ENCODE peak calls at places on chromosomes 13 and 19, in ten cellular contexts. F is AG04449, H is A673, D is mucosa of descending colon, V is dorsolateral prefrontal cortex, Q is HCT116, S is ovary, G is astrocyte of the spinal cord, L is cardiac fibroblast, T is fibroblast of the aortic adventitia. U is an unnamed sample.

GRCh38 chr19:43562698-43563241 is 12.6 kb downstream of the XRCC1 start:
- DNase-seq in F (peak), H (peak), D (peak), V (peak), Q (no peak), S (peak), G (peak), L (peak), T (peak), U (peak)

GRCh38 chr13:82739881-82740280 is 1142.4 kb downstream of the SLITRK1 start:
- DNase-seq in F (no peak), H (no peak), D (no peak), V (no peak), Q (no peak), S (no peak), G (no peak), L (no peak), T (peak), U (peak)

GRCh38 chr19:4911786-4912672 is 2.7 kb downstream of the UHRF1 start:
- DNase-seq in F (peak), H (peak), D (peak), V (peak), Q (peak), S (peak), G (peak), L (peak), T (peak), U (peak)

GRCh38 chr19:13441810-13442512 is 64.3 kb downstream of the CACNA1A start:
- DNase-seq in F (no peak), H (peak), D (no peak), V (no peak), Q (no peak), S (peak), G (peak), L (peak), T (peak), U (peak)

GRCh38 chr13:107574517-107575215 is 640.7 kb downstream of the LIG4 start:
- DNase-seq in F (no peak), H (peak), D (no peak), V (no peak), Q (no peak), S (no peak), G (no peak), L (no peak), T (peak), U (no peak)

GRCh38 chr13:114258589-114258988 is 22.8 kb upstream of the UPF3A start:
- DNase-seq in F (no peak), H (no peak), D (no peak), V (no peak), Q (no peak), S (no peak), G (no peak), L (no peak), T (no peak), U (no peak)

GRCh38 chr19:39506944-39507714 is 7.8 kb upstream of the SELENOV start:
- DNase-seq in F (no peak), H (peak), D (peak), V (peak), Q (no peak), S (peak), G (peak), L (peak), T (peak), U (peak)

GRCh38 chr13:27269114-27269665 is 1.4 kb upstream of the RASL11A start:
- DNase-seq in F (no peak), H (no peak), D (no peak), V (no peak), Q (no peak), S (no peak), G (no peak), L (no peak), T (no peak), U (peak)

GRCh38 chr19:8194528-8195275 is 14.5 kb upstream of the CERS4 start:
- DNase-seq in F (no peak), H (no peak), D (peak), V (no peak), Q (no peak), S (no peak), G (no peak), L (no peak), T (no peak), U (no peak)
- H3K4me3 ChIP-seq in F (no peak), H (no peak), D (no peak), V (no peak), Q (no peak), S (no peak), G (no peak), L (no peak), T (no peak), U (no peak)

DNA sequence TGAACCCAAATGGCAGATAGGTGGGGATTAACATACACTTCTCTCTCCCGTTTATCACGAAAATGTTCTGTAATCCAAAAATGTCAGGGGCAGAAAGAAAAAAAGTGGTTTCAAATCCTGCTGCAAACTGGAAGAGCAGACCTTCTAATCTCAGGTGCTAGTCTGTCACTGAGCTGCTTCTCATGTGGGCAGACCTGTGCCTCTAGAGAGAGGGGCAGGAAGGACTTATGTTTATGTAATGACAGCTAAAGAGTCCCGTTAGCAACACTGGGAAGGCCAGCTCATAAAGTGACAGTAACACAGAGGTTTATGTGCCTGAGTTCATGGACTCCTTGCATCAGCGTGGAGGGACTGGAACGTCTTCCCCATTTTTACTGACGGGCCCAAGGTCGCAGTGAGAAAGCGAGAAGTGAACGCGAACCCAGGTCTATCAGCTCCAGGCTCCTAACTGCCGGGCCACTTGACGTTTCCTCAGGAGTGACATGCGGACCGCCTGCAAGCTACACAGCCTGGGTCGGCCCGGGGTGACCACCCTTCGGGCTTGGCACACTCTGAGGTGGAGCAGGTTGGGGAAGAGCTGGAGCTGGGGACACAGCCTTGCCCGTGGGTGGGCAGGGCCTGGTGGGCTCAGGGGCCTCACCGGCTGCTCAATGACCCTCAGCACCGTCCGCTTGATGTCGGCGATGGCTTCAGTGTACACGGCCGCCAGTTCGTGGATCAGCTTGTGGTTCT is 9.6 kb upstream of the RSPH6A start:
- DNase-seq in F (no peak), H (no peak), D (no peak), V (no peak), Q (no peak), S (no peak), G (no peak), L (no peak), T (no peak), U (no peak)
- TF ChIP-seq CTCF in F (no peak), H (no peak), D (no peak), V (no peak), Q (no peak), S (no peak), G (no peak), L (no peak), T (no peak), U (no peak)

GRCh38 chr19:7547153-7547552 is 11.6 kb downstream of the PNPLA6 start:
- DNase-seq in F (no peak), H (no peak), D (no peak), V (no peak), Q (no peak), S (no peak), G (no peak), L (no peak), T (no peak), U (no peak)

GRCh38 chr19:7544626-7545025 is 9.1 kb downstream of the PNPLA6 start:
- DNase-seq in F (no peak), H (no peak), D (no peak), V (no peak), Q (no peak), S (no peak), G (no peak), L (no peak), T (no peak), U (no peak)

GRCh38 chr19:7545904-7546303 is 10.4 kb downstream of the PNPLA6 start:
- DNase-seq in F (no peak), H (no peak), D (no peak), V (no peak), Q (no peak), S (no peak), G (no peak), L (no peak), T (no peak), U (no peak)

GRCh38 chr19:7542556-7543348 is 7.2 kb downstream of the PNPLA6 start:
- DNase-seq in F (no peak), H (no peak), D (no peak), V (no peak), Q (no peak), S (no peak), G (no peak), L (no peak), T (no peak), U (no peak)

DNA sequence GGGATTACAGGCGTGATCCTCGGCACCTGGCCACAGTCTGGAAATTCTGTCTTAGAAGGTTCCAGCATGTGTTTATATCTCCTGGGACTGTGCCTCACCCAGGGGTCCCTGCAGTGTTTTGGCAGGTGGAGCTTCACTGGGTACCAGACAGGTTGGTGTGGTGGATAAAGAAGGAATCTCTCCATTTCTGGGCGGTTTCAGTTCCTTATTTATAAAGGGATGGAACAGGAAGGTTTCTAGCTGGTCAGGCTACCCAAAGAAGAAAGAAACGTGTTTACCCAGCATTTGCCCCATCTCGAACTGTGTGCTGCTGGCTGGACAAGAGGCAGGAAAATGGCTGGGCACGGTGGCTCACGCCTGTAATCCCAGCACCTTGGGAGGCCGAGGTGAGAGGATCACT is 9.8 kb downstream of the PNPLA6 start:
- DNase-seq in F (no peak), H (no peak), D (no peak), V (no peak), Q (no peak), S (no peak), G (no peak), L (no peak), T (no peak), U (no peak)
- H3K4me3 ChIP-seq in F (no peak), H (no peak), D (no peak), V (no peak), Q (no peak), S (no peak), G (no peak), L (no peak), T (no peak), U (no peak)

GRCh38 chr19:23305555-23305954 is 55.4 kb upstream of the ZNF724 start:
- DNase-seq in F (no peak), H (no peak), D (no peak), V (no peak), Q (no peak), S (no peak), G (no peak), L (no peak), T (no peak), U (no peak)
- TF ChIP-seq CTCF in F (no peak), H (no peak), D (no peak), V (no peak), Q (no peak), S (no peak), G (no peak), L (no peak), T (no peak), U (no peak)

GRCh38 chr13:50993908-50994307 is 84.3 kb downstream of the RNASEH2B start:
- DNase-seq in F (no peak), H (peak), D (no peak), V (no peak), Q (no peak), S (peak), G (no peak), L (peak), T (peak), U (peak)

GRCh38 chr13:50991624-50992610 is 82.3 kb downstream of the RNASEH2B start:
- DNase-seq in F (no peak), H (no peak), D (no peak), V (no peak), Q (no peak), S (no peak), G (peak), L (no peak), T (no peak), U (no peak)

GRCh38 chr13:50995870-50996269 is 86.3 kb downstream of the RNASEH2B start:
- DNase-seq in F (no peak), H (peak), D (no peak), V (no peak), Q (no peak), S (no peak), G (no peak), L (no peak), T (no peak), U (no peak)

GRCh38 chr13:50994651-50995050 is 85.1 kb downstream of the RNASEH2B start:
- DNase-seq in F (no peak), H (no peak), D (no peak), V (no peak), Q (no peak), S (no peak), G (no peak), L (no peak), T (no peak), U (no peak)

GRCh38 chr13:50993371-50993770 is 83.8 kb downstream of the RNASEH2B start:
- DNase-seq in F (no peak), H (no peak), D (no peak), V (no peak), Q (no peak), S (no peak), G (no peak), L (no peak), T (no peak), U (no peak)
- H3K4me3 ChIP-seq in F (no peak), H (no peak), D (no peak), V (no peak), Q (no peak), S (no peak), G (no peak), L (no peak), T (no peak), U (no peak)

GRCh38 chr19:51297406-51297805 is 14.0 kb upstream of the IGLON5 start:
- DNase-seq in F (no peak), H (no peak), D (no peak), V (no peak), Q (no peak), S (no peak), G (no peak), L (no peak), T (no peak), U (no peak)

GRCh38 chr19:51295382-51296126 is 15.9 kb upstream of the IGLON5 start:
- DNase-seq in F (no peak), H (no peak), D (no peak), V (no peak), Q (no peak), S (no peak), G (no peak), L (no peak), T (no peak), U (no peak)

GRCh38 chr19:51294211-51294976 is 17.1 kb upstream of the IGLON5 start:
- DNase-seq in F (no peak), H (no peak), D (no peak), V (no peak), Q (no peak), S (no peak), G (no peak), L (no peak), T (no peak), U (no peak)

GRCh38 chr19:51294977-51295375 is 16.5 kb upstream of the IGLON5 start:
- DNase-seq in F (no peak), H (no peak), D (no peak), V (no peak), Q (no peak), S (no peak), G (no peak), L (no peak), T (no peak), U (no peak)

GRCh38 chr19:51296331-51297093 is 14.9 kb upstream of the IGLON5 start:
- DNase-seq in F (no peak), H (no peak), D (no peak), V (no peak), Q (no peak), S (no peak), G (no peak), L (no peak), T (no peak), U (no peak)
- TF ChIP-seq CTCF in F (no peak), H (no peak), D (no peak), V (no peak), Q (no peak), S (no peak), G (no peak), L (no peak), T (no peak), U (peak)

DNA sequence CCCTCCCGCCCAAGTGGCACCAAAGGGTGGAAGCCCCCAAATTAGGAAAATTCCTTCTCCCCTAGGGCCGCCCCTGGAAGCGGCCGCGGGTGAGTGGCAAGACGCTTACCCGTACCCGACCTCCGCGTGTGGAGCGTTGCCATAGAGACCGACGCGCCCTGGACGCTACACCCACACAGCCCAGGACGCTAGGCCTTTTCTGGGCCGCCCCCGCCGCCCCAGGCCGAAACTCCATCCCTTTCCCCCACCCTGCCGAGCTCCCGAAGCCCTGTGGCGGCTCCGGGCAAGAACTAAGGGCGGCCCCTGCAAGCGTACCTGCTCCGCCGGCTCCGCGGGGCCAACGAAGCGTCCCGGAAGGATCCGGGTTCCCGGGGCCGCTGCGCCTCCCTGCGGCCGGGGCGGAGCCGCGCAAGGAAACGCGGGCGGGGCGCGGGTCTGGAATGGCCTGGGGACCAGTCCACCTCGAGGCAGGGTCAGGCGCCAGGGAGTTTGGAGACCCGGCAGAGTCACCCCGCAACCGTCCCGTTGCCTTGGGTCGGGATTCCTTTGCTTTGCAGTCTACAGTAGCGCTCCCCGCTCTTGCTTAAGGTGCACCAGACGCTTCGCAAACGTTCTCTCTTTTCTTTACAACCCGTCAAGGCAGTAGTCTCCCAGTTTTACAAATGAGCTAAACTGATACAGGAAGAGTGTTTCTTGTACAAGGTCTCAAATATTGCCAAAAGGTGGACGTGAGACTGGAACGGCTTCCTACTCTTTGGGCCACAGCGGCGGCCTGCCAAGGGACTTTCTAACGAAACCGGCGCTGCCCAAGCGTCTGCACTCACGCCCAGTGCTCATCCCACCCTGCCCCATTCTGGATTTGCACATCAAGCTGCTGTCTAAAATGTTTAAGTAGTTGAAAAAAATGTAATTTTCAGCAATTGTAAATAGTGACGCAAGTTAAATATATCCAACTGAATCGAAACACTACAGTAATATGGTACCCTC is at the start of gene NEK5:
- DNase-seq in F (no peak), H (peak), D (peak), V (peak), Q (peak), S (peak), G (peak), L (peak), T (peak), U (peak)
- H3K4me3 ChIP-seq in F (peak), H (peak), D (peak), V (peak), Q (peak), S (peak), G (peak), L (peak), T (peak), U (peak)

GRCh38 chr19:18742324-18742723 is 48.8 kb downstream of the COMP start:
- DNase-seq in F (no peak), H (no peak), D (no peak), V (no peak), Q (no peak), S (no peak), G (no peak), L (no peak), T (no peak), U (no peak)
- TF ChIP-seq CTCF in F (no peak), H (no peak), D (no peak), V (no peak), Q (no peak), S (no peak), G (no peak), L (no peak), T (no peak), U (no peak)

GRCh38 chr13:32309812-32310706 is 5.1 kb downstream of the ZAR1L start:
- DNase-seq in F (no peak), H (peak), D (no peak), V (no peak), Q (peak), S (no peak), G (peak), L (peak), T (peak), U (peak)
- H3K4me3 ChIP-seq in F (no peak), H (no peak), D (no peak), V (no peak), Q (no peak), S (peak), G (no peak), L (no peak), T (no peak), U (peak)

GRCh38 chr13:28273919-28274318 is 135.6 kb downstream of the PAN3 start:
- DNase-seq in F (no peak), H (peak), D (no peak), V (no peak), Q (no peak), S (no peak), G (no peak), L (no peak), T (no peak), U (peak)
- TF ChIP-seq CTCF in F (no peak), H (peak), D (no peak), V (no peak), Q (peak), S (no peak), G (no peak), L (no peak), T (no peak), U (no peak)